ENCODE peak calls at places on chromosome 14, in five cellular contexts. F, N, V, Q and J are unnamed samples.

GRCh38 chr14:92645841-92646478 is 102.5 kb downstream of the LGMN start:
- DNase-seq in N (no peak), F (no peak), Q (peak), V (no peak), J (no peak)

GRCh38 chr14:22231022-22231421 is 358.0 kb downstream of the DAD1 start:
- DNase-seq in N (no peak), F (no peak), V (no peak), Q (no peak), J (no peak)

GRCh38 chr14:70995671-70996070 is 88.4 kb downstream of the PCNX1 start:
- DNase-seq in Q (no peak), V (no peak), N (no peak), F (no peak), J (no peak)

GRCh38 chr14:96205059-96205993 is 687 bp downstream of the BDKRB2 start:
- DNase-seq in F (peak), N (no peak), V (no peak), Q (no peak), J (no peak)

GRCh38 chr14:37078131-37078530 is 94.3 kb downstream of the SLC25A21 start:
- DNase-seq in N (no peak), V (no peak), F (no peak), Q (peak), J (no peak)

GRCh38 chr14:103867523-103867953 is 20.2 kb upstream of the PPP1R13B start:
- DNase-seq in F (peak), Q (no peak), N (peak), V (peak), J (no peak)

GRCh38 chr14:37623552-37623951 is 28.1 kb downstream of the TTC6 start:
- DNase-seq in N (no peak), V (no peak), F (no peak), Q (peak), J (peak)

GRCh38 chr14:59969319-59969718 is 49.4 kb downstream of the LRRC9 start:
- DNase-seq in N (no peak), Q (no peak), V (no peak), F (no peak), J (no peak)

GRCh38 chr14:104341532-104342434 is 203.4 kb downstream of the KIF26A start:
- DNase-seq in N (no peak), V (no peak), F (peak), Q (no peak), J (no peak)

GRCh38 chr14:22837750-22838538 is 1.6 kb downstream of the MMP14 start:
- DNase-seq in F (peak), Q (no peak), V (peak), N (no peak), J (no peak)

GRCh38 chr14:36625436-36625835 is 36.2 kb upstream of the PAX9 start:
- DNase-seq in N (no peak), V (no peak), Q (no peak), F (no peak), J (no peak)

GRCh38 chr14:60327447-60328331 is 78.7 kb downstream of the PPM1A start:
- DNase-seq in N (no peak), V (peak), Q (no peak), F (peak), J (no peak)

GRCh38 chr14:101242442-101243385 is 318.6 kb upstream of the DIO3 start:
- DNase-seq in V (no peak), N (no peak), F (no peak), Q (no peak), J (no peak)

GRCh38 chr14:101241147-101241546 is 320.1 kb upstream of the DIO3 start:
- DNase-seq in V (no peak), F (no peak), Q (no peak), N (no peak), J (no peak)

GRCh38 chr14:101241807-101242278 is 319.5 kb upstream of the DIO3 start:
- DNase-seq in N (no peak), F (no peak), Q (no peak), V (no peak), J (no peak)

GRCh38 chr14:101246894-101247853 is 314.1 kb upstream of the DIO3 start:
- DNase-seq in V (no peak), Q (no peak), F (no peak), N (no peak), J (no peak)

GRCh38 chr14:101243587-101244338 is 317.5 kb upstream of the DIO3 start:
- DNase-seq in Q (no peak), N (no peak), F (no peak), V (no peak), J (no peak)
- H3K4me3 ChIP-seq in Q (no peak), N (no peak), F (no peak), V (no peak), J (no peak)

GRCh38 chr14:63282997-63283396 is 35.7 kb downstream of the GPHB5 start:
- DNase-seq in V (no peak), N (no peak), F (no peak), Q (no peak), J (no peak)

GRCh38 chr14:63287661-63288483 is 30.9 kb downstream of the GPHB5 start:
- DNase-seq in N (no peak), F (no peak), Q (peak), V (no peak), J (no peak)

GRCh38 chr14:63288853-63289252 is 29.9 kb downstream of the GPHB5 start:
- DNase-seq in F (no peak), Q (no peak), N (no peak), V (no peak), J (no peak)

GRCh38 chr14:63286071-63286470 is 32.7 kb downstream of the GPHB5 start:
- DNase-seq in N (no peak), F (no peak), V (no peak), Q (no peak), J (no peak)

GRCh38 chr14:63283501-63284248 is 35.1 kb downstream of the GPHB5 start:
- DNase-seq in F (no peak), N (no peak), Q (no peak), V (no peak), J (no peak)
- H3K4me3 ChIP-seq in F (no peak), N (no peak), Q (no peak), V (no peak), J (no peak)

GRCh38 chr14:50859296-50859624 is 12.6 kb upstream of the ABHD12B start:
- DNase-seq in Q (no peak), F (no peak), N (no peak), V (no peak), J (no peak)
- H3K4me3 ChIP-seq in Q (no peak), F (no peak), N (no peak), V (peak), J (peak)

DNA sequence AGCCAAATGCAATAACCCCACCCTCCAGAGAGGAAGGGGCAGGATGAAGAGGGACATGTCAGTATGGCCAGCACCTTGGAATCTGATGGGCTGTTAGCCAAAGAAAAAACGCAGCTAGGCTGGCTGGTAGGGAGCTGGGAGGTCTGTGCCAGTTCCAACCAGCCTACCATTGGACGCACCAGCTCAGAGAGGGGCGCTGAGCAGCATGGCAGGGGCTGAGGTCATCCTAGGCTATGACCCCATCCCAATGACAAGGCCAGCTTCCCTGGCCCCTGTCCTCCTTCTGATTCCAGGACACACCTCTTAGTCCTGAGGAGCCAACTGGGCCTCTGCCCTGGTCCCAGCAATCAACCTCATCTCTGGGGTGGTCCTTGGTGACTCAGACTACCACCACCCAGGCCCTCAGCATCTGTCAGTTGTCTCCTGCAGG is 12.2 kb downstream of the ACTN1 start:
- DNase-seq in Q (no peak), V (no peak), F (peak), N (no peak), J (no peak)
- H3K4me3 ChIP-seq in Q (no peak), V (no peak), F (no peak), N (no peak), J (no peak)

DNA sequence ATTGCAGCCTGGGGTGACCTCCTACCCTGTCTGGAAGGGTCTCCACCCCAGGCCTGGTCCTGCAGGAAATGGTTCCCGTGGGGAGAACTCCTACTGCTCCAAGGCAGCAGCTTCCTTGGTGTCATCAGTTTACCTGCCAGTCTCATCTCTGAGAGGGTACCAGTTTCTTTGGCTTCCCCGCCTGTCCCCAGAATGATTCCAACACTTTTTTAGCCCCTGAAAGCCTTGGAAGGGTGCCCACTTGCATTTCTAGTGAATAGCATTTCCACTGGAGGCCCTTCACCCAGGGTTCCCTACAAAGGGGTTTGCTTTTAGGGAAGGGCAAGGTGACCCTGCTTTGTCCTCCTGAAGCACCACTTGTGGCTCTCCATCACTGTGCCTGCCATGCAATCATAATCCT is 284.3 kb downstream of the ZFP36L1 start:
- DNase-seq in F (peak), N (no peak), V (no peak), Q (no peak), J (no peak)
- H3K4me3 ChIP-seq in F (no peak), N (no peak), V (no peak), Q (no peak), J (no peak)

GRCh38 chr14:94322648-94323570 is at the start of gene SERPINA6:
- DNase-seq in Q (no peak), N (no peak), F (no peak), V (no peak), J (peak)
- H3K4me3 ChIP-seq in Q (no peak), N (no peak), F (no peak), V (no peak), J (no peak)

DNA sequence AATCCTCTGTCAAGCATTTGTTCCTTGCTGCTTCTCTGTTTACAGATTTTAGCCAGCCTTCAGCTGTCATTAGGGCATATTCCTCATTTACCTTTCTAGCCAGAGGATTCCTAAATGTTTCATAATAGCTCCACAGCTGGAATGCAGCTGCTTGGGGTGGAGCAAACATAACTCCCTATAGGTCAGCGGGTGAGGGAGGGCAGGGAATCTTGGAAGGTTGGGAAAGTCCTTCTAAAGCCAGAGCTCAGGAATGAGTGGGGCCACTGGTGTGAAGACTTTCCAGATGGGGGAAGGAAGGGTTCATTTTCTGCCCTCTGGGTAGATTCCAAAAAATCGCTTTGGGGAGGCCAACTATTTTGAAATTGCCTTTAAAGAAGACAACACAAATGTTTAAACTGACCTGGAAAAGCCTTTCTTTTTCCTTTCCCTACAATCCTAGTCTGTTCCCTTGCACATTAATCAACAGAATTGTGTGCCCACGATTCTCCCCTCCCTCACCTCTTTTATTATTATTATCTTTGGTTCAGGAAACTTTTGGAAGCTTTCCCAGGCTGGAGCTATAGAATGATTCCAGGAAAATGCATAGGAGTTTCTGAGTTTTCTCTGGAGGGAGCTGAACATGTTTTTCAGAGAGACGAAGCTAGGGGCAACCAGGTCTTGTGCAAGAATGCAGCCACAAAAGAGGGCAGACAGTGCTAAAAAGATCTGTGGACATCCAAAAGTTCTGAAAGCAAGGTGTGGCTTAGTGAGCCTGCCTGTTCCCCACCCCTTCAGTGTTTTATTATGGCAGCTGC is 16.5 kb upstream of the IRF2BPL start:
- DNase-seq in F (no peak), N (peak), V (peak), Q (peak), J (no peak)
- H3K4me3 ChIP-seq in F (no peak), N (no peak), V (no peak), Q (no peak), J (no peak)

DNA sequence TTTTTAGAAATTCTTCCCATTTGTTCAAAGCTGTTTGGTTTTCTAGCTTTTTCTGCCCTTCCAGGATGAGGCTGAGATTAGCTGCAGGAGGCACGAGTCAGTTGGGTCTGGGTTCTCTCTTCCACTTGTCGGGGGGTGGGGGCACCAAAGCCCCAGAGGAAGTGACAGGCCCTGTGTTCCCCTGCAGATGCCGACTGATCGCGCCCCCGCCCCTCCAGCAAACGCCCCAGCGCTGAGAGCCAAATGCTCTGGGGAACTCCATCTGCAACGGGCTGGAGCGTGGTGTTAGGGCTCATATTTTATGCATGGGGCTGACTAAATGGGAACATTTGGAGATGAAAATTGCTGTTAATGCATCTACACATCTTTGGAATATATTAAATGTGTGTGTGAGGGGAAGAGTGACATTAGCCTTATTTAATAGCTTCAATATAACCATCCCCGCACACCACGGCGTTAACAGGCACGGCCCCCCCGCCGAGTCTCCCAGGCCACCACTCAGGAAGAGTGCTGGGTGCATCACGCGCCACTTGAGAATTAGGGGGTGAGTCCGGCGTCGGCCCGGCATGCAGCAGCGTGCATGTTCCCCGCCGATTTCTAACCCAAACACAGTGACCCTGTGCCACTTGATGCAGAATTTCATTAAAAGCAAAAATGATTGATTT is 164.9 kb upstream of the RTL1 start:
- DNase-seq in Q (no peak), N (no peak), V (no peak), F (no peak), J (no peak)
- H3K4me3 ChIP-seq in Q (no peak), N (no peak), V (no peak), F (no peak), J (no peak)